ENCODE peak calls at places on chromosome 7, in four cellular contexts. K is breast epithelium, P is Panc1, Z is prostate gland. I is an unnamed sample. For H3K9me3, the result is how much of the 10 kb centered on the place peaks cover.

GRCh38 chr7:88842217-88842616 is 46.7 kb upstream of the TEX47 start:
- DNase-seq in K (no peak), P (no peak), Z (no peak), I (no peak)

GRCh38 chr7:127367679-127368078 is 24.8 kb downstream of the ZNF800 start:
- DNase-seq in K (no peak), P (no peak), Z (no peak), I (no peak)

GRCh38 chr7:114789942-114790341 is 132.0 kb upstream of the MDFIC start:
- DNase-seq in K (no peak), P (no peak), Z (no peak), I (peak)

GRCh38 chr7:131653418-131654248 is 97.2 kb upstream of the PODXL start:
- DNase-seq in K (no peak), P (no peak), Z (no peak), I (peak)

GRCh38 chr7:29237483-29237882 is 42.9 kb downstream of the CHN2 start:
- DNase-seq in K (no peak), P (no peak), Z (no peak), I (no peak)

GRCh38 chr7:41732279-41733062 is 29.6 kb upstream of the INHBA start:
- DNase-seq in K (no peak), P (no peak), Z (no peak), I (no peak)

GRCh38 chr7:132307465-132307864 is 268.8 kb downstream of the PLXNA4 start:
- DNase-seq in K (no peak), P (no peak), Z (no peak), I (no peak)

GRCh38 chr7:121392277-121393004 is 3.7 kb downstream of the FAM3C start:
- DNase-seq in K (no peak), P (no peak), Z (no peak), I (no peak)

GRCh38 chr7:3107228-3107763 is 63.6 kb upstream of the CARD11 start:
- DNase-seq in K (no peak), P (no peak), Z (no peak), I (peak)

GRCh38 chr7:78368781-78369180 is 570.2 kb downstream of the PHTF2 start:
- DNase-seq in K (no peak), P (no peak), Z (no peak), I (no peak)

GRCh38 chr7:128112018-128112780 is 81.0 kb upstream of the LRRC4 start:
- DNase-seq in K (no peak), P (no peak), Z (no peak), I (no peak)

GRCh38 chr7:74584160-74584954 is 73.2 kb upstream of the GTF2I start:
- DNase-seq in K (no peak), P (no peak), Z (no peak), I (no peak)

GRCh38 chr7:101589976-101590662 is 39.0 kb downstream of the MYL10 start:
- DNase-seq in K (peak), P (no peak), Z (no peak), I (no peak)

GRCh38 chr7:33760146-33760545 is 145.2 kb upstream of the BMPER start:
- DNase-seq in K (no peak), P (no peak), Z (no peak), I (no peak)

GRCh38 chr7:19051767-19052375 is 65.6 kb downstream of the TWIST1 start:
- DNase-seq in K (no peak), P (peak), Z (peak), I (peak)

GRCh38 chr7:149161241-149161848 is 14.1 kb downstream of the ZNF398 start:
- DNase-seq in K (no peak), P (no peak), Z (no peak), I (no peak)

GRCh38 chr7:150342119-150342405 is 633 bp upstream of the RARRES2 start:
- DNase-seq in K (no peak), P (no peak), Z (no peak), I (no peak)

GRCh38 chr7:150343225-150343624 is 1.8 kb upstream of the RARRES2 start:
- DNase-seq in K (no peak), P (no peak), Z (no peak), I (peak)

GRCh38 chr7:150340024-150340749 is 1.2 kb downstream of the RARRES2 start:
- DNase-seq in K (no peak), P (no peak), Z (no peak), I (no peak)

GRCh38 chr7:150340875-150341262 is 560 bp downstream of the RARRES2 start:
- DNase-seq in K (no peak), P (no peak), Z (no peak), I (no peak)

GRCh38 chr7:150341263-150342118 is at the start of gene RARRES2:
- DNase-seq in K (no peak), P (no peak), Z (no peak), I (no peak)
- H3K4me3 ChIP-seq in K (peak), P (no peak), Z (peak), I (no peak)

DNA sequence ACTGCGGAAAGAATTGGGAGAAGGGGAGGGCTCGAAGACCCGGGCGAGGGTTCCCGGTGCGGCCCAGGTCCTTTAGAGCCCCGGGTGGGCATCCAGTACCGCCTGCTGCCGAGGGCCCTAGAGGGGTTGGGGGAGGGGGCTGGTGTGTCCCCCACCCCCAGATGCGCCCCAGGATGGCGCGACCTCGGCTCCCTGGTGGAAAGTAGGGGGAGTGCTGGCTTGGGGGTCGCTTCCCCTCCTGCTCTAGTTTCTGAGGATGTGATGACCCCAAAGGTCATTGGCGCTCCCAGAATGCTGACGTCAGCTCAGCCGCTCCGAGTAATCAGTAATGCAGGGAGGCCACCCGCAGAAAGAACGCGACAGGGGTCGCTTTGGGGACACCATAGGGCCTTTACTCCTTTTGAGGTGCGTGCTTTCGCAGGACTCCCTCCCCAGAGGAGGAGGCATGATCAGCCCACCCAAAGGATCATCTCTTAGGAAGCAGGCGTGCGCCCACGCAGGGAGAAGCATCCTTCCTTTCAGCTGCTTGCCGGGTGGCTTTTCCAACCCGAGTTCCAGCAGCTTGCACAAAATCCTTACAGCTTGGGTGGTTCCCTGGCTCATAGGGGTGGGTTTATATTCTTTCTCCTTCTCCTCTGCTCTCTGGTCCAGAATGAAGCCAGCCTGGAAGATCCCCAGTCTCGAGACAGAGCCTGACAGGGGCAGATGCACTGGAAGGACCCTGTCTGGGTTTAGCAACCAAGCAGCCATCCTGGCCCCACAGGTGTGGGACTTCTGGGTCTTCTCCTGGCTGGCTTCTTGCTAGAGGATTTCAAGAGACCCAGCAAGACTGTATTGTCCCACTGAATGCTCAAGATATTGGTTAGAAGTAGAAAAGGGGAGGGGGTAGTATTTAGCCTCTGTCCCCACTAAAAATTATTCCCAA is 1.3 kb upstream of the PRKAG2 start:
- DNase-seq in K (no peak), P (no peak), Z (no peak), I (no peak)
- H3K9me3 ChIP-seq in K (under half), P (under half), Z (under half), I (under half)

GRCh38 chr7:96322373-96322695 is 436 bp upstream of the SLC25A13 start:
- DNase-seq in K (no peak), P (no peak), Z (no peak), I (no peak)
- H3K4me3 ChIP-seq in K (peak), P (peak), Z (peak), I (peak)

GRCh38 chr7:157497744-157498541 is 161.1 kb downstream of the DNAJB6 start:
- DNase-seq in K (no peak), P (no peak), Z (no peak), I (no peak)
- H3K9me3 ChIP-seq in K (under half), P (under half), Z (under half), I (under half)

GRCh38 chr7:27103489-27104226 is 1.2 kb upstream of the HOXA2 start:
- DNase-seq in K (no peak), P (no peak), Z (no peak), I (no peak)

GRCh38 chr7:27102578-27103442 is at the start of gene HOXA2:
- DNase-seq in K (peak), P (no peak), Z (no peak), I (no peak)

GRCh38 chr7:27106181-27106905 is 3.9 kb upstream of the HOXA2 start:
- DNase-seq in K (no peak), P (no peak), Z (no peak), I (no peak)

GRCh38 chr7:27105161-27106122 is 3.0 kb upstream of the HOXA2 start:
- DNase-seq in K (no peak), P (no peak), Z (no peak), I (no peak)

GRCh38 chr7:27104244-27105149 is 2.0 kb upstream of the HOXA2 start:
- DNase-seq in K (no peak), P (no peak), Z (no peak), I (no peak)
- H3K4me3 ChIP-seq in K (no peak), P (no peak), Z (no peak), I (no peak)

GRCh38 chr7:22470981-22471380 is 29.0 kb downstream of the STEAP1B start:
- DNase-seq in K (no peak), P (no peak), Z (no peak), I (no peak)
- H3K9me3 ChIP-seq in K (under half), P (under half), Z (under half), I (under half)

GRCh38 chr7:72493850-72494661 is 81.9 kb upstream of the CALN1 start:
- DNase-seq in K (no peak), P (peak), Z (peak), I (no peak)

GRCh38 chr7:72494807-72495206 is 82.7 kb upstream of the CALN1 start:
- DNase-seq in K (no peak), P (no peak), Z (no peak), I (no peak)

GRCh38 chr7:72490301-72490700 is 78.2 kb upstream of the CALN1 start:
- DNase-seq in K (no peak), P (no peak), Z (no peak), I (no peak)

GRCh38 chr7:72492446-72492845 is 80.3 kb upstream of the CALN1 start:
- DNase-seq in K (no peak), P (no peak), Z (no peak), I (no peak)
- H3K4me3 ChIP-seq in K (no peak), P (no peak), Z (no peak), I (no peak)

DNA sequence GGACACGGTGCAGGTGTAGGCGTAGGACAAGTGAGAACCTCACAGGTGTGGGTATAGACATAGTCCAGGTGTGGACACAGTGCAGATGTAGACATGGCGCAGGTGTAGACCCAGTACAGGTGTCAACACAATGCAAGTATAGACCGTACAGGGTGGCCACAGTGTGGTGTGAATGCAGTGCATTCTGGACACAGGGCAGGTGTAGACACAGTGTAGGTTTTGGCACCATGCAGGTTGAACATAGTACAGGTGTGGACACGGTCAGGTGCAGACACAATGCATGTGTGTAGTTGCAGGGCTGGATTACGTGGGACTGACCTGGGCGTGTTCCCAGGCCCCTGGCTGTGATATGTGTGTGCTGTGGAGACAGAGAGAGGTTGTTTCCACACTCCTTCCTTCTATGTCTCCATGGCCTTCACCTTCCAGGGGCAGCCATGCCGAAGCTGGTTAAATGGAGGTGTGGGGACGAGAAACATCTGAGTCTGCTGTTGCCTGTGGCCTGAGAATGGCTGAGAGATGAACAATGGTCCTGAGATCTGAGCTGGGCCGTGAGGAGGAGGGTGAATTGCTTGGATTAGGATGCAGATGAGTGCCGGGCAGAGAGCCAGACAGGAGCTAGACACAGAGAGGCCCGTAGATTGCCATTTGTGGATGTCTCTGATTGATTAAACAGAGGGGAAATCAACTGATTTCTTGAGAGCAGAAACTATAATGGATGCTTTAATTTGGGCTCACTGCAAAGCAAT is 343.9 kb upstream of the SHH start:
- DNase-seq in K (no peak), P (no peak), Z (no peak), I (no peak)
- H3K9me3 ChIP-seq in K (under half), P (under half), Z (under half), I (under half)

GRCh38 chr7:64946772-64947171 is 43.7 kb downstream of the ZNF273 start:
- DNase-seq in K (no peak), P (no peak), Z (no peak), I (no peak)
- H3K4me3 ChIP-seq in K (peak), P (peak), Z (no peak), I (no peak)

I was measured in PC-9.